ENCODE peak calls at places on chromosomes 16 and 17, in nine cellular contexts. I, T, D, C, M, Y, B, G and V are unnamed samples.

GRCh38 chr16:84087461-84088151 is 29.1 kb downstream of the MBTPS1 start:
- DNase-seq in C (no peak), B (no peak), Y (no peak), M (no peak), I (no peak), D (no peak), T (no peak), G (no peak), V (no peak)

GRCh38 chr16:14071576-14072271 is 605 bp downstream of the MRTFB start:
- DNase-seq in B (no peak), I (no peak), C (peak; percentile 48), T (no peak), D (no peak), G (no peak), Y (no peak), M (peak; percentile 50), V (no peak)

GRCh38 chr17:55114283-55114682 is 145.7 kb downstream of the STXBP4 start:
- DNase-seq in D (no peak), C (no peak), M (no peak), T (no peak), B (no peak), I (no peak), G (no peak), Y (no peak), V (no peak)

GRCh38 chr16:54886078-54886477 is 44.6 kb upstream of the IRX5 start:
- DNase-seq in I (no peak), Y (no peak), D (no peak), M (no peak), C (no peak), G (no peak), B (no peak), T (no peak), V (no peak)

GRCh38 chr16:4692460-4693295 is 684 bp upstream of the NUDT16L1 start:
- DNase-seq in G (no peak), Y (peak; percentile 53), D (no peak), M (peak; percentile 53), I (no peak), B (no peak), C (no peak), T (no peak), V (no peak)

GRCh38 chr17:38868095-38868967 is 1.5 kb upstream of the LASP1 start:
- DNase-seq in Y (no peak), T (no peak), D (peak; percentile 77), B (no peak), M (peak; percentile 65), C (peak; percentile 35), G (peak; percentile 72), I (peak; percentile 65), V (peak; percentile 63)

GRCh38 chr17:45273551-45273957 is 11.7 kb upstream of the SPATA32 start:
- DNase-seq in Y (no peak), T (no peak), M (no peak), I (peak; percentile 53), C (no peak), D (no peak), B (no peak), G (no peak), V (no peak)

GRCh38 chr16:16127469-16128116 is 95.7 kb downstream of the ABCC6 start:
- DNase-seq in C (peak; percentile 83), T (peak; percentile 24), G (peak; percentile 72), B (no peak), M (peak; percentile 80), I (peak; percentile 59), D (peak; percentile 53), Y (peak; percentile 82), V (peak; percentile 66)

GRCh38 chr17:38724337-38724988 is 5.7 kb upstream of the CISD3 start:
- DNase-seq in T (no peak), I (peak; percentile 50), Y (no peak), C (peak; percentile 72), G (no peak), M (no peak), D (peak; percentile 72), B (no peak), V (peak; percentile 72)

GRCh38 chr16:57526498-57526897 is 9.9 kb downstream of the CCDC102A start:
- DNase-seq in T (no peak), I (no peak), B (no peak), M (no peak), D (no peak), G (no peak), C (no peak), Y (peak; percentile 38), V (no peak)

GRCh38 chr17:80118601-80119270 is 17.4 kb downstream of the GAA start:
- DNase-seq in M (no peak), C (peak; percentile 4), B (no peak), Y (no peak), D (no peak), I (no peak), T (no peak), G (no peak), V (no peak)

GRCh38 chr17:68568581-68568980 is 32.6 kb downstream of the FAM20A start:
- DNase-seq in Y (no peak), B (no peak), G (no peak), T (no peak), C (no peak), M (no peak), D (no peak), I (no peak), V (no peak)

GRCh38 chr17:68570531-68570930 is 30.6 kb downstream of the FAM20A start:
- DNase-seq in I (no peak), T (no peak), B (no peak), Y (no peak), M (no peak), C (no peak), D (no peak), G (no peak), V (no peak)

GRCh38 chr17:68576137-68576536 is 25.0 kb downstream of the FAM20A start:
- DNase-seq in I (no peak), Y (no peak), D (no peak), M (no peak), G (no peak), C (no peak), T (no peak), B (no peak), V (no peak)

GRCh38 chr17:68573338-68573737 is 27.8 kb downstream of the FAM20A start:
- DNase-seq in B (no peak), T (no peak), C (no peak), I (no peak), D (no peak), G (no peak), M (no peak), Y (no peak), V (no peak)

GRCh38 chr17:68572138-68572842 is 28.9 kb downstream of the FAM20A start:
- DNase-seq in I (no peak), T (no peak), M (no peak), G (peak; percentile 35), C (no peak), D (no peak), B (no peak), Y (no peak), V (no peak)
- H3K27ac ChIP-seq in I (no peak overlapping the region), T (no peak overlapping the region), M (no peak overlapping the region), G (no peak overlapping the region), C (no peak overlapping the region), D (no peak overlapping the region), B (no peak overlapping the region), Y (no peak overlapping the region), V (no peak overlapping the region)

DNA sequence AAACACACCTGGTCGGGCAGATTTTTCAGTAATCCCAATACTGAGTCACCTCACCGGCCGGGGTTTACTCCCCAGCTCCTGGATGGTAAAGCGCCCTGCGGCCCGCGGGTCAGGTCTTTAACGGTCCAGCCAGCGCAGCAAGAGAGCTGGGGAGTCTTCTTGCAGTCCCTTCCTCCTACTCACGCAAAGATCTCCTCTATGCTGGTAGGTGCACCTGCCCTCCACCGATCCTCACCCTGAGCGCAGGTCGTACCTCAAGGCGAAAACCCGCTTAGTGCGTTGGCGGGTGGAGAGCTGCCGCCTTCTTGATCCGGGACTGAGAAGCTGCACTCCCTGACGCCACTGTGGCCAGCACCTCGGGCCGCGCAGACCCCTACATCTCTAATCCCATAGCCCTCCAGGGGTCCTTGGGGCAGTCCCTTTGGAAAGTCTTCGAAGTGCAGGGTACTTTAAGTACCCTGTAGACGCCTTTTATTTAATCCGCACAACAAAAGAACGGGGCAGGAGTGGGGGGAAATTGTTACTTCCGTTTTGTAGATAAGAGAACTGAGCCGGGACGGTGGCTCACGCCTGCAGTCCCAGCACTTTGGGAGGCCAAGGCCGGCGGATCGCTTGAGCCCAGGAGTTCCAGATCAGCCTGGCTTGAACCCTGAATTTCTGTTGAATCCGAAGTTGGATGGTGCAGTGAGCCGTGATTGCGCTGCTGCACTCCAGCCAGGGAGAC is 10.4 kb upstream of the HOXB13 start:
- DNase-seq in C (no peak), B (no peak), T (no peak), G (no peak), I (no peak), Y (no peak), M (peak; percentile 47), D (no peak), V (no peak)
- H3K27me3 ChIP-seq in C (peaks cover 4% of the 10 kb centered on the region), B (peaks cover 20% of the 10 kb centered on the region), T (peaks cover 94% of the 10 kb centered on the region), G (peaks cover 80% of the 10 kb centered on the region), I (no peaks in the 10 kb centered on the region), Y (peaks cover 31% of the 10 kb centered on the region), M (peaks cover 100% of the 10 kb centered on the region), D (peaks cover 100% of the 10 kb centered on the region), V (peaks cover 30% of the 10 kb centered on the region)

GRCh38 chr16:87367556-87367955 is 16.0 kb downstream of the FBXO31 start:
- DNase-seq in C (no peak), B (no peak), G (no peak), Y (no peak), T (no peak), M (peak; percentile 1), D (no peak), I (no peak), V (no peak)

GRCh38 chr16:87366930-87367329 is 16.6 kb downstream of the FBXO31 start:
- DNase-seq in I (no peak), D (no peak), T (no peak), G (no peak), M (no peak), Y (no peak), B (no peak), C (no peak), V (no peak)

GRCh38 chr16:87368029-87368765 is 15.4 kb downstream of the FBXO31 start:
- DNase-seq in C (no peak), G (no peak), Y (no peak), M (no peak), T (no peak), B (no peak), D (no peak), I (no peak), V (no peak)

GRCh38 chr16:87365021-87365713 is 18.4 kb downstream of the FBXO31 start:
- DNase-seq in Y (no peak), T (no peak), B (no peak), I (no peak), M (no peak), D (no peak), C (no peak), G (no peak), V (no peak)

DNA sequence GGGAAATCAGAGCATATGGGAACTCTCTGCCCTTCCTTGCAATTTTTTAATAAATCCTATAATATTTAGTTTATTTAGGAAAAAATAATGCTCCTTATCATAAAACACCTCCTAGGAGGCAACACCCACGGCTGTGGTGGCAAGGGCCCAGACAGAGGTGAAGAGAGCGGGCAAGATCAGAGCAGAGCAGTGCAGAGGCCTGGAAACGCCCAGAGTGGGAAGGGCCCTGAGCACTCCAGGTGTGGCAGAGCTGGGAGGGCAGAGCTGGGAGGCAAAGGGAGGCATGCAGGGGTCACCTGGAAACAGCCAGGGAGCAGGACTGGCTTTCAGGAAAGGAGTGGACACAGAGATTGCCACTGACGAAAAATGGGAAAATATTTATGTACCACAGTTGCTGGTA is 17.3 kb downstream of the FBXO31 start:
- DNase-seq in B (no peak), C (no peak), I (no peak), G (no peak), T (no peak), M (no peak), Y (no peak), D (no peak), V (peak; percentile 74)
- H3K27ac ChIP-seq in B (no peak overlapping the region), C (no peak overlapping the region), I (peak overlapping the region; percentile 23), G (no peak overlapping the region), T (no peak overlapping the region), M (no peak overlapping the region), Y (no peak overlapping the region), D (no peak overlapping the region), V (no peak overlapping the region)

GRCh38 chr17:30906101-30906911 is at the start of gene TEFM:
- DNase-seq in I (peak; percentile 89), G (peak; percentile 94), Y (peak; percentile 90), B (peak; percentile 62), M (peak; percentile 92), D (peak; percentile 89), T (peak; percentile 72), C (peak; percentile 91), V (peak; percentile 92)
- H3K27me3 ChIP-seq in I (no peaks in the 10 kb centered on the region), G (no peaks in the 10 kb centered on the region), Y (no peaks in the 10 kb centered on the region), B (no peaks in the 10 kb centered on the region), M (no peaks in the 10 kb centered on the region), D (no peaks in the 10 kb centered on the region), T (no peaks in the 10 kb centered on the region), C (no peaks in the 10 kb centered on the region), V (no peaks in the 10 kb centered on the region)